ENCODE peak calls at places on chromosomes 5 and 9, in four cellular contexts. One of them, this sample, is unnamed.

GRCh38 chr5:90888511-90889324 is 330.1 kb downstream of the ADGRV1 start:
- DNase-seq in astrocyte of the spinal cord: peak
- DNase-seq in pancreas: no peak
- DNase-seq in choroid plexus epithelial cell: peak
- DNase-seq in this sample: no peak

GRCh38 chr5:38319486-38319885 is 61.1 kb downstream of the EGFLAM start:
- DNase-seq in astrocyte of the spinal cord: no peak
- DNase-seq in pancreas: no peak
- DNase-seq in choroid plexus epithelial cell: no peak
- DNase-seq in this sample: no peak

GRCh38 chr5:161230222-161230621 is 316.3 kb downstream of the GABRB2 start:
- DNase-seq in astrocyte of the spinal cord: no peak
- DNase-seq in pancreas: peak
- DNase-seq in choroid plexus epithelial cell: no peak
- DNase-seq in this sample: peak

GRCh38 chr5:81359108-81359507 is 34.8 kb downstream of the ACOT12 start:
- DNase-seq in astrocyte of the spinal cord: no peak
- DNase-seq in pancreas: no peak
- DNase-seq in choroid plexus epithelial cell: no peak
- DNase-seq in this sample: no peak

GRCh38 chr5:159097461-159098284 is 2.0 kb downstream of the EBF1 start:
- DNase-seq in astrocyte of the spinal cord: peak
- DNase-seq in pancreas: no peak
- DNase-seq in choroid plexus epithelial cell: peak
- DNase-seq in this sample: no peak

GRCh38 chr5:133396187-133396621 is 216.1 kb downstream of the FSTL4 start:
- DNase-seq in astrocyte of the spinal cord: no peak
- DNase-seq in pancreas: no peak
- DNase-seq in choroid plexus epithelial cell: peak
- DNase-seq in this sample: no peak

GRCh38 chr9:14096182-14096922 is 217.6 kb downstream of the NFIB start:
- DNase-seq in astrocyte of the spinal cord: peak
- DNase-seq in pancreas: no peak
- DNase-seq in choroid plexus epithelial cell: peak
- DNase-seq in this sample: peak

GRCh38 chr9:97972753-97973152 is 10.4 kb upstream of the ANP32B start:
- DNase-seq in astrocyte of the spinal cord: no peak
- DNase-seq in pancreas: no peak
- DNase-seq in choroid plexus epithelial cell: no peak
- DNase-seq in this sample: no peak

GRCh38 chr9:137492464-137493162 is 33.5 kb upstream of the NSMF start:
- DNase-seq in astrocyte of the spinal cord: no peak
- DNase-seq in pancreas: peak
- DNase-seq in choroid plexus epithelial cell: no peak
- DNase-seq in this sample: no peak

GRCh38 chr5:98402130-98402529 is 371.3 kb upstream of the RGMB start:
- DNase-seq in astrocyte of the spinal cord: no peak
- DNase-seq in pancreas: no peak
- DNase-seq in choroid plexus epithelial cell: no peak
- DNase-seq in this sample: no peak

GRCh38 chr5:57911466-57911865 is 428.9 kb upstream of the ACTBL2 start:
- DNase-seq in astrocyte of the spinal cord: no peak
- DNase-seq in pancreas: no peak
- DNase-seq in choroid plexus epithelial cell: no peak
- DNase-seq in this sample: no peak

GRCh38 chr5:139137703-139138102 is 60.5 kb downstream of the SIL1 start:
- DNase-seq in astrocyte of the spinal cord: peak
- DNase-seq in pancreas: no peak
- DNase-seq in choroid plexus epithelial cell: peak
- DNase-seq in this sample: no peak

GRCh38 chr5:19492861-19493260 is 495.1 kb downstream of the CDH18 start:
- DNase-seq in astrocyte of the spinal cord: peak
- DNase-seq in pancreas: no peak
- DNase-seq in choroid plexus epithelial cell: no peak
- DNase-seq in this sample: no peak

GRCh38 chr9:111743275-111743674 is 51.5 kb downstream of the SHOC1 start:
- DNase-seq in astrocyte of the spinal cord: peak
- DNase-seq in pancreas: no peak
- DNase-seq in choroid plexus epithelial cell: peak
- DNase-seq in this sample: peak

GRCh38 chr5:14685757-14686156 is 21.2 kb downstream of the OTULIN start:
- DNase-seq in astrocyte of the spinal cord: peak
- DNase-seq in pancreas: no peak
- DNase-seq in choroid plexus epithelial cell: peak
- DNase-seq in this sample: no peak

GRCh38 chr5:61610262-61611024 is 278.4 kb downstream of the ZSWIM6 start:
- DNase-seq in astrocyte of the spinal cord: no peak
- DNase-seq in pancreas: no peak
- DNase-seq in choroid plexus epithelial cell: no peak
- DNase-seq in this sample: no peak

GRCh38 chr9:123568691-123569342 is 212.8 kb downstream of the CRB2 start:
- DNase-seq in astrocyte of the spinal cord: peak
- DNase-seq in pancreas: no peak
- DNase-seq in choroid plexus epithelial cell: peak
- DNase-seq in this sample: no peak

GRCh38 chr5:15702102-15702501 is 202.1 kb downstream of the FBXL7 start:
- DNase-seq in astrocyte of the spinal cord: peak
- DNase-seq in pancreas: no peak
- DNase-seq in choroid plexus epithelial cell: peak
- DNase-seq in this sample: peak

GRCh38 chr5:54384356-54384933 is 71.1 kb upstream of the HSPB3 start:
- DNase-seq in astrocyte of the spinal cord: no peak
- DNase-seq in pancreas: no peak
- DNase-seq in choroid plexus epithelial cell: peak
- DNase-seq in this sample: no peak

GRCh38 chr9:131661954-131662621 is 77.8 kb downstream of the RAPGEF1 start:
- DNase-seq in astrocyte of the spinal cord: no peak
- DNase-seq in pancreas: no peak
- DNase-seq in choroid plexus epithelial cell: no peak
- DNase-seq in this sample: no peak

GRCh38 chr5:120655828-120656435 is 191.8 kb downstream of the PRR16 start:
- DNase-seq in astrocyte of the spinal cord: peak
- DNase-seq in pancreas: no peak
- DNase-seq in choroid plexus epithelial cell: peak
- DNase-seq in this sample: no peak

GRCh38 chr9:101605547-101605946 is 10.8 kb upstream of the PPP3R2 start:
- DNase-seq in astrocyte of the spinal cord: no peak
- DNase-seq in pancreas: no peak
- DNase-seq in choroid plexus epithelial cell: no peak
- DNase-seq in this sample: no peak

GRCh38 chr5:97418472-97418871 is 235.4 kb upstream of the RIOK2 start:
- DNase-seq in astrocyte of the spinal cord: no peak
- DNase-seq in pancreas: no peak
- DNase-seq in choroid plexus epithelial cell: no peak
- DNase-seq in this sample: no peak

GRCh38 chr5:140883927-140884697 is 2.2 kb downstream of the PCDHA13 start:
- DNase-seq in astrocyte of the spinal cord: no peak
- DNase-seq in pancreas: peak
- DNase-seq in choroid plexus epithelial cell: no peak
- DNase-seq in this sample: no peak

GRCh38 chr5:98904786-98905185 is 24.0 kb downstream of the CHD1 start:
- DNase-seq in astrocyte of the spinal cord: peak
- DNase-seq in pancreas: no peak
- DNase-seq in choroid plexus epithelial cell: peak
- DNase-seq in this sample: no peak

GRCh38 chr5:133612021-133612860 is at the start of gene FSTL4:
- DNase-seq in astrocyte of the spinal cord: no peak
- DNase-seq in pancreas: peak
- DNase-seq in choroid plexus epithelial cell: no peak
- DNase-seq in this sample: no peak

GRCh38 chr5:141050622-141051525 is at the start of gene PCDHB1:
- DNase-seq in astrocyte of the spinal cord: no peak
- DNase-seq in pancreas: no peak
- DNase-seq in choroid plexus epithelial cell: no peak
- DNase-seq in this sample: no peak

GRCh38 chr9:36862206-36863145 is 171.6 kb downstream of the PAX5 start:
- DNase-seq in astrocyte of the spinal cord: peak
- DNase-seq in pancreas: peak
- DNase-seq in choroid plexus epithelial cell: peak
- DNase-seq in this sample: no peak

GRCh38 chr5:164672931-164673694 is 1167.7 kb downstream of the MAT2B start:
- DNase-seq in astrocyte of the spinal cord: peak
- DNase-seq in pancreas: no peak
- DNase-seq in choroid plexus epithelial cell: peak
- DNase-seq in this sample: no peak

GRCh38 chr5:140197023-140197422 is 22.0 kb downstream of the CYSTM1 start:
- DNase-seq in astrocyte of the spinal cord: no peak
- DNase-seq in pancreas: no peak
- DNase-seq in choroid plexus epithelial cell: no peak
- DNase-seq in this sample: no peak

GRCh38 chr5:24232929-24233328 is 411.8 kb downstream of the CDH10 start:
- DNase-seq in astrocyte of the spinal cord: no peak
- DNase-seq in pancreas: no peak
- DNase-seq in choroid plexus epithelial cell: no peak
- DNase-seq in this sample: no peak
- TF ChIP-seq CTCF in astrocyte of the spinal cord: no peak
- TF ChIP-seq CTCF in pancreas: no peak
- TF ChIP-seq CTCF in choroid plexus epithelial cell: no peak
- TF ChIP-seq CTCF in this sample: no peak

DNA sequence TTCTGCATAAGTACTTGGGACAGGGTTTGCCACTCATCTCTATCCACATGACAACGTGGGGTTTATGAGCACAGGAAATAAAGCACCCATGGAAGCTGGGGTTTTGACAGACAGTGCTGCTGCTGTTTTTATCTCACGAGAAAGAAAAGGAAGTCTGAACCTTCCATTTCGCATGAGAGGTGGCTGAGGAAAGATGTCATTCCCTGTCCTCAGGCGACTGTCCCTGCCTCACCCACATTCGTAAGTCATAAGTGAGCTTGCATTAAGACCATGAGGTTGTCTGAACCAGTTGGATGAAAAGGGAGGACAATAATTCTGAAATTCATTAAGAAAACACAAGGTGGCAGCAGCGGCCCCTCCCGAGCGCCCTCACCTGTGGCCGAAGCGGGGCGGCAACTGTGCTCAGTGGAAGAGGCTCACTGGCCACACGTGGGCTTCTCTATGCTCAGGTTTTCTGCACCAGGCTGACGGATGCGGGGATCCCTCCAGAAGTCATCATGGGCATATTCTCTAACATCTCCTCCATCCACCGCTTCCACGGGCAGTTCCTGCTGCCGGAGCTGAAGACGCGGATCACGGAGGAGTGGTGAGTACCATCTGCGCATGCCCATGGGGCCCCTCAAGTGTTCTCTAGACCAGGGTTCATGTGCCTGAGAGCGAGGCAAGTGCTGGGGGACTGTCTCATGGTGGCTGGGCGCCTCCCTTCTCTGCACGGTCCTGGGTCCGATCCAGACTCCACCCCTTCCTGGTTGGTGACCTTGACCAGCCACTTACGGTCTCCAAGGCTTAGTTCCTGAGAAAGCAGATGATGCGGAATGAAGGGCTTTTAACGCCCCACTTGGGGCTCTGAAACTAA is 54.7 kb upstream of the SUSD3 start:
- DNase-seq in astrocyte of the spinal cord: peak
- DNase-seq in pancreas: peak
- DNase-seq in choroid plexus epithelial cell: peak
- DNase-seq in this sample: no peak
- H3K4me3 ChIP-seq in astrocyte of the spinal cord: no peak
- H3K4me3 ChIP-seq in pancreas: peak
- H3K4me3 ChIP-seq in choroid plexus epithelial cell: no peak
- H3K4me3 ChIP-seq in this sample: no peak

DNA sequence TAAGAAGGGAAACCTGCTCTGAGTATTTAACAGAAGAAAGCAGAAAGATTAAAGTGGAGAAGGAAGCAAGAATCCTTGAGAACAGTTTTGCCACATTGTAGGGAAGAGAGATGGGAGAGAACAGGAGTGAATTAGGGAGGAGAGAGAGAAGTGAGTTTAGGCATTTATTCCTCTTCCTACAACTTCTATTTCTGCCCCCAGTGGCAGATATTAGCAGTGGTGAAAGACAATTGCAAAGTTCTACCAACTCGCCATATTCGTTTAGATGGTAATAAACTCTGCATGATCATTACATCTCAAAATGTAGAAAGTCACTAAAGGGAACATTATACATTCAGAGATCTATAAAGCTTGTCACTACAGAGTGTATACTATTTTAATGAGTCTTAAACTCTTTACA is 440.1 kb upstream of the TRPC7 start:
- DNase-seq in astrocyte of the spinal cord: no peak
- DNase-seq in pancreas: no peak
- DNase-seq in choroid plexus epithelial cell: no peak
- DNase-seq in this sample: no peak
- TF ChIP-seq CTCF in astrocyte of the spinal cord: peak
- TF ChIP-seq CTCF in pancreas: no peak
- TF ChIP-seq CTCF in choroid plexus epithelial cell: peak
- TF ChIP-seq CTCF in this sample: no peak

GRCh38 chr9:127767405-127767804 is 11.1 kb downstream of the SH2D3C start:
- DNase-seq in astrocyte of the spinal cord: no peak
- DNase-seq in pancreas: no peak
- DNase-seq in choroid plexus epithelial cell: no peak
- DNase-seq in this sample: no peak
- H3K4me3 ChIP-seq in astrocyte of the spinal cord: no peak
- H3K4me3 ChIP-seq in pancreas: no peak
- H3K4me3 ChIP-seq in choroid plexus epithelial cell: no peak
- H3K4me3 ChIP-seq in this sample: no peak

GRCh38 chr5:72010395-72010794 is 96.9 kb upstream of the MAP1B start:
- DNase-seq in astrocyte of the spinal cord: no peak
- DNase-seq in pancreas: no peak
- DNase-seq in choroid plexus epithelial cell: no peak
- DNase-seq in this sample: no peak
- TF ChIP-seq CTCF in astrocyte of the spinal cord: no peak
- TF ChIP-seq CTCF in pancreas: no peak
- TF ChIP-seq CTCF in choroid plexus epithelial cell: no peak
- TF ChIP-seq CTCF in this sample: no peak